ENCODE peak calls at places on chromosomes 4 and X, in nine cellular contexts. One of them, this sample, is unnamed.

GRCh38 chr4:8666581-8666980 is 74.0 kb downstream of the CPZ start:
- DNase-seq in iris pigment epithelial cell: no peak
- DNase-seq in ureter: no peak
- DNase-seq in HT-29: no peak
- DNase-seq in GM20000: no peak
- DNase-seq in Right ventricle myocardium superior: no peak
- DNase-seq in HT1080: no peak
- DNase-seq in cardiac fibroblast: no peak
- DNase-seq in stimulated activated CD8-positive, alpha-beta memory T cell treated with anti-CD3 and anti-CD28 coated beads, Interleukin-15, amount 100 ng/mL, for 1 hour: no peak
- DNase-seq in this sample: no peak

GRCh38 chr4:181671672-181672071 is 571.5 kb upstream of the TENM3 start:
- DNase-seq in iris pigment epithelial cell: no peak
- DNase-seq in ureter: no peak
- DNase-seq in HT-29: no peak
- DNase-seq in GM20000: no peak
- DNase-seq in Right ventricle myocardium superior: no peak
- DNase-seq in HT1080: no peak
- DNase-seq in cardiac fibroblast: no peak
- DNase-seq in stimulated activated CD8-positive, alpha-beta memory T cell treated with anti-CD3 and anti-CD28 coated beads, Interleukin-15, amount 100 ng/mL, for 1 hour: no peak
- DNase-seq in this sample: no peak

GRCh38 chrX:87578978-87579377 is 61.4 kb downstream of the KLHL4 start:
- DNase-seq in iris pigment epithelial cell: peak; percentile 4
- DNase-seq in ureter: no peak
- DNase-seq in HT-29: peak; percentile 38
- DNase-seq in GM20000: no peak
- DNase-seq in Right ventricle myocardium superior: no peak
- DNase-seq in HT1080: no peak
- DNase-seq in cardiac fibroblast: peak; percentile 27
- DNase-seq in stimulated activated CD8-positive, alpha-beta memory T cell treated with anti-CD3 and anti-CD28 coated beads, Interleukin-15, amount 100 ng/mL, for 1 hour: no peak
- DNase-seq in this sample: no peak

GRCh38 chr4:101651778-101652177 is 138.8 kb upstream of the BANK1 start:
- DNase-seq in iris pigment epithelial cell: no peak
- DNase-seq in ureter: no peak
- DNase-seq in HT-29: no peak
- DNase-seq in GM20000: no peak
- DNase-seq in Right ventricle myocardium superior: peak; percentile 41
- DNase-seq in HT1080: no peak
- DNase-seq in cardiac fibroblast: no peak
- DNase-seq in stimulated activated CD8-positive, alpha-beta memory T cell treated with anti-CD3 and anti-CD28 coated beads, Interleukin-15, amount 100 ng/mL, for 1 hour: no peak
- DNase-seq in this sample: no peak

GRCh38 chr4:12296366-12296765 is 867.7 kb upstream of the HS3ST1 start:
- DNase-seq in iris pigment epithelial cell: no peak
- DNase-seq in ureter: no peak
- DNase-seq in HT-29: no peak
- DNase-seq in GM20000: no peak
- DNase-seq in Right ventricle myocardium superior: no peak
- DNase-seq in HT1080: no peak
- DNase-seq in cardiac fibroblast: no peak
- DNase-seq in stimulated activated CD8-positive, alpha-beta memory T cell treated with anti-CD3 and anti-CD28 coated beads, Interleukin-15, amount 100 ng/mL, for 1 hour: no peak
- DNase-seq in this sample: no peak

GRCh38 chr4:173121044-173121685 is 47.4 kb upstream of the GALNT7 start:
- DNase-seq in iris pigment epithelial cell: peak; percentile 62
- DNase-seq in ureter: peak; percentile 71
- DNase-seq in HT-29: peak; percentile 55
- DNase-seq in GM20000: peak; percentile 30
- DNase-seq in Right ventricle myocardium superior: peak; percentile 43
- DNase-seq in HT1080: peak; percentile 31
- DNase-seq in cardiac fibroblast: peak; percentile 46
- DNase-seq in stimulated activated CD8-positive, alpha-beta memory T cell treated with anti-CD3 and anti-CD28 coated beads, Interleukin-15, amount 100 ng/mL, for 1 hour: no peak
- DNase-seq in this sample: no peak

GRCh38 chrX:53056292-53056691 is 7.7 kb downstream of the GPR173 start:
- DNase-seq in iris pigment epithelial cell: no peak
- DNase-seq in ureter: no peak
- DNase-seq in HT-29: no peak
- DNase-seq in GM20000: no peak
- DNase-seq in Right ventricle myocardium superior: no peak
- DNase-seq in HT1080: no peak
- DNase-seq in cardiac fibroblast: no peak
- DNase-seq in stimulated activated CD8-positive, alpha-beta memory T cell treated with anti-CD3 and anti-CD28 coated beads, Interleukin-15, amount 100 ng/mL, for 1 hour: no peak
- DNase-seq in this sample: no peak

GRCh38 chr4:40247350-40247749 is 50.5 kb downstream of the RHOH start:
- DNase-seq in iris pigment epithelial cell: no peak
- DNase-seq in ureter: no peak
- DNase-seq in HT-29: no peak
- DNase-seq in GM20000: no peak
- DNase-seq in Right ventricle myocardium superior: no peak
- DNase-seq in HT1080: no peak
- DNase-seq in cardiac fibroblast: no peak
- DNase-seq in stimulated activated CD8-positive, alpha-beta memory T cell treated with anti-CD3 and anti-CD28 coated beads, Interleukin-15, amount 100 ng/mL, for 1 hour: no peak
- DNase-seq in this sample: no peak

GRCh38 chr4:158597879-158598596 is 73.6 kb downstream of the C4orf46 start:
- DNase-seq in iris pigment epithelial cell: no peak
- DNase-seq in ureter: no peak
- DNase-seq in HT-29: no peak
- DNase-seq in GM20000: no peak
- DNase-seq in Right ventricle myocardium superior: no peak
- DNase-seq in HT1080: no peak
- DNase-seq in cardiac fibroblast: no peak
- DNase-seq in stimulated activated CD8-positive, alpha-beta memory T cell treated with anti-CD3 and anti-CD28 coated beads, Interleukin-15, amount 100 ng/mL, for 1 hour: no peak
- DNase-seq in this sample: no peak

GRCh38 chr4:153532227-153532626 is 66.1 kb downstream of the TMEM131L start:
- DNase-seq in iris pigment epithelial cell: no peak
- DNase-seq in ureter: no peak
- DNase-seq in HT-29: no peak
- DNase-seq in GM20000: no peak
- DNase-seq in Right ventricle myocardium superior: no peak
- DNase-seq in HT1080: no peak
- DNase-seq in cardiac fibroblast: no peak
- DNase-seq in stimulated activated CD8-positive, alpha-beta memory T cell treated with anti-CD3 and anti-CD28 coated beads, Interleukin-15, amount 100 ng/mL, for 1 hour: no peak
- DNase-seq in this sample: no peak

GRCh38 chr4:187302456-187302855 is 578.8 kb upstream of the FAT1 start:
- DNase-seq in iris pigment epithelial cell: peak; percentile 46
- DNase-seq in ureter: no peak
- DNase-seq in HT-29: no peak
- DNase-seq in GM20000: no peak
- DNase-seq in Right ventricle myocardium superior: no peak
- DNase-seq in HT1080: no peak
- DNase-seq in cardiac fibroblast: peak; percentile 27
- DNase-seq in stimulated activated CD8-positive, alpha-beta memory T cell treated with anti-CD3 and anti-CD28 coated beads, Interleukin-15, amount 100 ng/mL, for 1 hour: no peak
- DNase-seq in this sample: no peak

GRCh38 chr4:139207873-139208403 is 30.9 kb upstream of the ELF2 start:
- DNase-seq in iris pigment epithelial cell: no peak
- DNase-seq in ureter: no peak
- DNase-seq in HT-29: no peak
- DNase-seq in GM20000: no peak
- DNase-seq in Right ventricle myocardium superior: no peak
- DNase-seq in HT1080: no peak
- DNase-seq in cardiac fibroblast: no peak
- DNase-seq in stimulated activated CD8-positive, alpha-beta memory T cell treated with anti-CD3 and anti-CD28 coated beads, Interleukin-15, amount 100 ng/mL, for 1 hour: no peak
- DNase-seq in this sample: no peak

GRCh38 chr4:168755643-168756482 is 254.2 kb downstream of the CBR4 start:
- DNase-seq in iris pigment epithelial cell: peak; percentile 58
- DNase-seq in ureter: no peak
- DNase-seq in HT-29: no peak
- DNase-seq in GM20000: no peak
- DNase-seq in Right ventricle myocardium superior: no peak
- DNase-seq in HT1080: peak; percentile 79
- DNase-seq in cardiac fibroblast: no peak
- DNase-seq in stimulated activated CD8-positive, alpha-beta memory T cell treated with anti-CD3 and anti-CD28 coated beads, Interleukin-15, amount 100 ng/mL, for 1 hour: no peak
- DNase-seq in this sample: no peak

GRCh38 chr4:128350449-128351045 is 62.9 kb upstream of the PGRMC2 start:
- DNase-seq in iris pigment epithelial cell: no peak
- DNase-seq in ureter: no peak
- DNase-seq in HT-29: no peak
- DNase-seq in GM20000: no peak
- DNase-seq in Right ventricle myocardium superior: no peak
- DNase-seq in HT1080: no peak
- DNase-seq in cardiac fibroblast: no peak
- DNase-seq in stimulated activated CD8-positive, alpha-beta memory T cell treated with anti-CD3 and anti-CD28 coated beads, Interleukin-15, amount 100 ng/mL, for 1 hour: no peak
- DNase-seq in this sample: no peak

GRCh38 chrX:153381684-153382532 is 19.2 kb downstream of the PNMA6E start:
- DNase-seq in iris pigment epithelial cell: peak; percentile 94
- DNase-seq in ureter: no peak
- DNase-seq in HT-29: peak; percentile 43
- DNase-seq in GM20000: no peak
- DNase-seq in Right ventricle myocardium superior: no peak
- DNase-seq in HT1080: peak; percentile 39
- DNase-seq in cardiac fibroblast: peak; percentile 96
- DNase-seq in stimulated activated CD8-positive, alpha-beta memory T cell treated with anti-CD3 and anti-CD28 coated beads, Interleukin-15, amount 100 ng/mL, for 1 hour: no peak
- DNase-seq in this sample: peak; percentile 70

GRCh38 chr4:104743141-104743748 is 248.6 kb upstream of the CXXC4 start:
- DNase-seq in iris pigment epithelial cell: no peak
- DNase-seq in ureter: no peak
- DNase-seq in HT-29: no peak
- DNase-seq in GM20000: peak; percentile 62
- DNase-seq in Right ventricle myocardium superior: no peak
- DNase-seq in HT1080: no peak
- DNase-seq in cardiac fibroblast: no peak
- DNase-seq in stimulated activated CD8-positive, alpha-beta memory T cell treated with anti-CD3 and anti-CD28 coated beads, Interleukin-15, amount 100 ng/mL, for 1 hour: no peak
- DNase-seq in this sample: no peak

GRCh38 chrX:130672214-130672613 is 230.8 kb downstream of the ENOX2 start:
- DNase-seq in iris pigment epithelial cell: no peak
- DNase-seq in ureter: no peak
- DNase-seq in HT-29: no peak
- DNase-seq in GM20000: no peak
- DNase-seq in Right ventricle myocardium superior: no peak
- DNase-seq in HT1080: no peak
- DNase-seq in cardiac fibroblast: no peak
- DNase-seq in stimulated activated CD8-positive, alpha-beta memory T cell treated with anti-CD3 and anti-CD28 coated beads, Interleukin-15, amount 100 ng/mL, for 1 hour: no peak
- DNase-seq in this sample: no peak

GRCh38 chrX:10902001-10902400 is 209.1 kb upstream of the HCCS start:
- DNase-seq in iris pigment epithelial cell: peak; percentile 78
- DNase-seq in ureter: no peak
- DNase-seq in HT-29: no peak
- DNase-seq in GM20000: no peak
- DNase-seq in Right ventricle myocardium superior: no peak
- DNase-seq in HT1080: peak; percentile 54
- DNase-seq in cardiac fibroblast: peak; percentile 37
- DNase-seq in stimulated activated CD8-positive, alpha-beta memory T cell treated with anti-CD3 and anti-CD28 coated beads, Interleukin-15, amount 100 ng/mL, for 1 hour: no peak
- DNase-seq in this sample: no peak

GRCh38 chrX:110131031-110131430 is 128.1 kb downstream of the TMEM164 start:
- DNase-seq in iris pigment epithelial cell: no peak
- DNase-seq in ureter: no peak
- DNase-seq in HT-29: no peak
- DNase-seq in GM20000: no peak
- DNase-seq in Right ventricle myocardium superior: no peak
- DNase-seq in HT1080: no peak
- DNase-seq in cardiac fibroblast: no peak
- DNase-seq in stimulated activated CD8-positive, alpha-beta memory T cell treated with anti-CD3 and anti-CD28 coated beads, Interleukin-15, amount 100 ng/mL, for 1 hour: no peak
- DNase-seq in this sample: no peak

GRCh38 chr4:92198711-92199110 is 105.1 kb upstream of the GRID2 start:
- DNase-seq in iris pigment epithelial cell: peak; percentile 62
- DNase-seq in ureter: no peak
- DNase-seq in HT-29: no peak
- DNase-seq in GM20000: no peak
- DNase-seq in Right ventricle myocardium superior: no peak
- DNase-seq in HT1080: peak; percentile 21
- DNase-seq in cardiac fibroblast: peak; percentile 43
- DNase-seq in stimulated activated CD8-positive, alpha-beta memory T cell treated with anti-CD3 and anti-CD28 coated beads, Interleukin-15, amount 100 ng/mL, for 1 hour: no peak
- DNase-seq in this sample: no peak

GRCh38 chr4:25702848-25703247 is 47.2 kb downstream of the SLC34A2 start:
- DNase-seq in iris pigment epithelial cell: peak; percentile 73
- DNase-seq in ureter: no peak
- DNase-seq in HT-29: no peak
- DNase-seq in GM20000: no peak
- DNase-seq in Right ventricle myocardium superior: peak; percentile 44
- DNase-seq in HT1080: peak; percentile 58
- DNase-seq in cardiac fibroblast: peak; percentile 75
- DNase-seq in stimulated activated CD8-positive, alpha-beta memory T cell treated with anti-CD3 and anti-CD28 coated beads, Interleukin-15, amount 100 ng/mL, for 1 hour: no peak
- DNase-seq in this sample: no peak

GRCh38 chr4:20251796-20252655 is at the start of gene SLIT2:
- DNase-seq in iris pigment epithelial cell: peak; percentile 90
- DNase-seq in ureter: peak; percentile 87
- DNase-seq in HT-29: peak; percentile 17
- DNase-seq in GM20000: peak; percentile 82
- DNase-seq in Right ventricle myocardium superior: peak; percentile 88
- DNase-seq in HT1080: peak; percentile 53
- DNase-seq in cardiac fibroblast: peak; percentile 91
- DNase-seq in stimulated activated CD8-positive, alpha-beta memory T cell treated with anti-CD3 and anti-CD28 coated beads, Interleukin-15, amount 100 ng/mL, for 1 hour: no peak
- DNase-seq in this sample: peak; percentile 83

GRCh38 chrX:150605603-150606002 is 37.2 kb downstream of the MTM1 start:
- DNase-seq in iris pigment epithelial cell: no peak
- DNase-seq in ureter: no peak
- DNase-seq in HT-29: no peak
- DNase-seq in GM20000: no peak
- DNase-seq in Right ventricle myocardium superior: no peak
- DNase-seq in HT1080: no peak
- DNase-seq in cardiac fibroblast: no peak
- DNase-seq in stimulated activated CD8-positive, alpha-beta memory T cell treated with anti-CD3 and anti-CD28 coated beads, Interleukin-15, amount 100 ng/mL, for 1 hour: no peak
- DNase-seq in this sample: no peak

GRCh38 chr4:5041609-5042234 is 9.6 kb upstream of the STK32B start:
- DNase-seq in iris pigment epithelial cell: no peak
- DNase-seq in ureter: no peak
- DNase-seq in HT-29: no peak
- DNase-seq in GM20000: no peak
- DNase-seq in Right ventricle myocardium superior: no peak
- DNase-seq in HT1080: no peak
- DNase-seq in cardiac fibroblast: no peak
- DNase-seq in stimulated activated CD8-positive, alpha-beta memory T cell treated with anti-CD3 and anti-CD28 coated beads, Interleukin-15, amount 100 ng/mL, for 1 hour: no peak
- DNase-seq in this sample: peak; percentile 22

GRCh38 chr4:3280466-3280865 is 12.4 kb upstream of the RGS12 start:
- DNase-seq in iris pigment epithelial cell: no peak
- DNase-seq in ureter: no peak
- DNase-seq in HT-29: no peak
- DNase-seq in GM20000: no peak
- DNase-seq in Right ventricle myocardium superior: peak; percentile 10
- DNase-seq in HT1080: no peak
- DNase-seq in cardiac fibroblast: no peak
- DNase-seq in stimulated activated CD8-positive, alpha-beta memory T cell treated with anti-CD3 and anti-CD28 coated beads, Interleukin-15, amount 100 ng/mL, for 1 hour: no peak
- DNase-seq in this sample: no peak

GRCh38 chr4:149441338-149441737 is 374.3 kb downstream of the IQCM start:
- DNase-seq in iris pigment epithelial cell: peak; percentile 38
- DNase-seq in ureter: no peak
- DNase-seq in HT-29: no peak
- DNase-seq in GM20000: no peak
- DNase-seq in Right ventricle myocardium superior: no peak
- DNase-seq in HT1080: peak; percentile 82
- DNase-seq in cardiac fibroblast: peak; percentile 16
- DNase-seq in stimulated activated CD8-positive, alpha-beta memory T cell treated with anti-CD3 and anti-CD28 coated beads, Interleukin-15, amount 100 ng/mL, for 1 hour: no peak
- DNase-seq in this sample: no peak

GRCh38 chr4:169208090-169208455 is 62.7 kb downstream of the SH3RF1 start:
- DNase-seq in iris pigment epithelial cell: no peak
- DNase-seq in ureter: no peak
- DNase-seq in HT-29: no peak
- DNase-seq in GM20000: no peak
- DNase-seq in Right ventricle myocardium superior: no peak
- DNase-seq in HT1080: no peak
- DNase-seq in cardiac fibroblast: peak; percentile 52
- DNase-seq in stimulated activated CD8-positive, alpha-beta memory T cell treated with anti-CD3 and anti-CD28 coated beads, Interleukin-15, amount 100 ng/mL, for 1 hour: no peak
- DNase-seq in this sample: no peak

GRCh38 chr4:147736458-147736857 is 4.6 kb downstream of the ARHGAP10 start:
- DNase-seq in iris pigment epithelial cell: peak; percentile 93
- DNase-seq in ureter: no peak
- DNase-seq in HT-29: no peak
- DNase-seq in GM20000: no peak
- DNase-seq in Right ventricle myocardium superior: no peak
- DNase-seq in HT1080: peak; percentile 74
- DNase-seq in cardiac fibroblast: peak; percentile 79
- DNase-seq in stimulated activated CD8-positive, alpha-beta memory T cell treated with anti-CD3 and anti-CD28 coated beads, Interleukin-15, amount 100 ng/mL, for 1 hour: no peak
- DNase-seq in this sample: no peak

GRCh38 chr4:156931267-156931666 is 40.3 kb downstream of the PDGFC start:
- DNase-seq in iris pigment epithelial cell: peak; percentile 93
- DNase-seq in ureter: no peak
- DNase-seq in HT-29: peak; percentile 74
- DNase-seq in GM20000: no peak
- DNase-seq in Right ventricle myocardium superior: no peak
- DNase-seq in HT1080: peak; percentile 77
- DNase-seq in cardiac fibroblast: peak; percentile 66
- DNase-seq in stimulated activated CD8-positive, alpha-beta memory T cell treated with anti-CD3 and anti-CD28 coated beads, Interleukin-15, amount 100 ng/mL, for 1 hour: no peak
- DNase-seq in this sample: no peak

GRCh38 chr4:6076391-6076790 is 58.2 kb upstream of the C4orf50 start:
- DNase-seq in iris pigment epithelial cell: no peak
- DNase-seq in ureter: no peak
- DNase-seq in HT-29: peak; percentile 5
- DNase-seq in GM20000: no peak
- DNase-seq in Right ventricle myocardium superior: no peak
- DNase-seq in HT1080: no peak
- DNase-seq in cardiac fibroblast: no peak
- DNase-seq in stimulated activated CD8-positive, alpha-beta memory T cell treated with anti-CD3 and anti-CD28 coated beads, Interleukin-15, amount 100 ng/mL, for 1 hour: no peak
- DNase-seq in this sample: no peak

GRCh38 chr4:15006416-15007024 is 4.2 kb downstream of the CPEB2 start:
- DNase-seq in iris pigment epithelial cell: no peak
- DNase-seq in ureter: no peak
- DNase-seq in HT-29: peak; percentile 44
- DNase-seq in GM20000: peak; percentile 8
- DNase-seq in Right ventricle myocardium superior: no peak
- DNase-seq in HT1080: peak; percentile 21
- DNase-seq in cardiac fibroblast: no peak
- DNase-seq in stimulated activated CD8-positive, alpha-beta memory T cell treated with anti-CD3 and anti-CD28 coated beads, Interleukin-15, amount 100 ng/mL, for 1 hour: no peak
- DNase-seq in this sample: no peak